ENCODE peak calls at places on chromosomes 7 and 10, in four cellular contexts. S is osteoblast, V is psoas muscle, K is cardiac fibroblast. R is an unnamed sample.

GRCh38 chr10:91294134-91294906 is 73.9 kb downstream of the PCGF5 start:
- DNase-seq in K (no peak), V (no peak), S (no peak), R (no peak)

GRCh38 chr7:51647931-51648351 is 331.3 kb upstream of the COBL start:
- DNase-seq in V (no peak), K (peak; percentile 28), S (no peak), R (no peak)

GRCh38 chr10:78181381-78182055 is 147.9 kb downstream of the RPS24 start:
- DNase-seq in K (no peak), S (peak; percentile 53), V (no peak), R (no peak)

GRCh38 chr10:90023950-90024349 is 322.6 kb downstream of the KIF20B start:
- DNase-seq in S (no peak), K (no peak), V (no peak), R (no peak)

GRCh38 chr10:49161411-49161997 is 26.7 kb downstream of the TMEM273 start:
- DNase-seq in S (peak; percentile 69), V (no peak), K (peak; percentile 68), R (no peak)

GRCh38 chr7:45564886-45565455 is 9.2 kb upstream of the ADCY1 start:
- DNase-seq in K (no peak), V (no peak), S (no peak), R (no peak)

GRCh38 chr10:116133641-116134040 is 139.4 kb downstream of the GFRA1 start:
- DNase-seq in S (no peak), V (no peak), K (no peak), R (no peak)

GRCh38 chr10:31426425-31426824 is 107.4 kb downstream of the ZEB1 start:
- DNase-seq in V (no peak), K (peak; percentile 91), S (peak; percentile 58), R (peak; percentile 36)

GRCh38 chr7:4960363-4960762 is 1.4 kb upstream of the MMD2 start:
- DNase-seq in V (no peak), K (no peak), S (peak; percentile 94), R (no peak)

GRCh38 chr10:125152646-125153368 is 7.6 kb downstream of the CTBP2 start:
- DNase-seq in S (peak; percentile 88), V (peak; percentile 84), K (no peak), R (no peak)

GRCh38 chr10:98295907-98296306 is 27.9 kb upstream of the LOXL4 start:
- DNase-seq in V (no peak), K (peak; percentile 2), S (no peak), R (peak; percentile 70)

GRCh38 chr10:49741108-49741995 is 20.8 kb downstream of the OGDHL start:
- DNase-seq in V (no peak), S (peak; percentile 66), K (peak; percentile 5), R (no peak)

GRCh38 chr7:42700376-42701327 is 211.2 kb downstream of the C7orf25 start:
- DNase-seq in K (no peak), V (no peak), S (no peak), R (no peak)

GRCh38 chr10:47033541-47034270 is 122.5 kb downstream of the PTPN20 start:
- DNase-seq in K (no peak), V (peak; percentile 22), S (peak; percentile 73), R (no peak)

GRCh38 chr7:47943676-47944474 is 4.4 kb downstream of the PKD1L1 start:
- DNase-seq in K (no peak), V (no peak), S (no peak), R (no peak)

GRCh38 chr7:69826283-69826682 is 228.0 kb downstream of the AUTS2 start:
- DNase-seq in S (no peak), K (no peak), V (no peak), R (no peak)

GRCh38 chr10:121684276-121684675 is 86.0 kb upstream of the FGFR2 start:
- DNase-seq in K (no peak), S (no peak), V (no peak), R (no peak)

GRCh38 chr10:104707602-104708160 is 66.6 kb downstream of the SORCS3 start:
- DNase-seq in K (no peak), V (no peak), S (no peak), R (no peak)

GRCh38 chr10:71770255-71770654 is 3.1 kb downstream of the VSIR start:
- DNase-seq in K (peak; percentile 75), S (peak; percentile 89), V (no peak), R (no peak)

GRCh38 chr7:105013283-105013817 is 655 bp upstream of the KMT2E start:
- DNase-seq in K (peak; percentile 95), S (peak; percentile 99), V (peak; percentile 99), R (peak; percentile 82)

GRCh38 chr7:100893318-100893895 is 2.3 kb downstream of the ACHE start:
- DNase-seq in V (no peak), K (no peak), S (peak; percentile 74), R (no peak)

GRCh38 chr7:17392846-17393245 is 94.4 kb downstream of the AHR start:
- DNase-seq in V (no peak), K (peak; percentile 90), S (peak; percentile 62), R (no peak)

GRCh38 chr7:152762056-152762455 is 2.5 kb downstream of the ACTR3B start:
- DNase-seq in S (peak; percentile 75), V (no peak), K (peak; percentile 48), R (no peak)

GRCh38 chr7:46534593-46535271 is 613.7 kb upstream of the IGFBP3 start:
- DNase-seq in S (no peak), V (no peak), K (peak; percentile 89), R (no peak)

GRCh38 chr7:155750255-155751125 is 61.8 kb downstream of the SHH start:
- DNase-seq in V (no peak), K (no peak), S (no peak), R (no peak)

GRCh38 chr7:124369310-124369709 is 336.4 kb upstream of the TMEM229A start:
- DNase-seq in K (no peak), S (no peak), V (no peak), R (no peak)

GRCh38 chr10:133210398-133211140 is 19.4 kb upstream of the UTF1 start:
- DNase-seq in S (no peak), V (no peak), K (no peak), R (no peak)

GRCh38 chr10:90167174-90168064 is 466.0 kb downstream of the KIF20B start:
- DNase-seq in V (no peak), K (peak; percentile 83), S (no peak), R (no peak)

GRCh38 chr10:10782603-10783002 is 235.1 kb upstream of the CELF2 start:
- DNase-seq in V (no peak), S (peak; percentile 39), K (peak; percentile 69), R (no peak)

GRCh38 chr10:62475531-62475930 is 101.4 kb downstream of the ZNF365 start:
- DNase-seq in V (no peak), K (no peak), S (peak; percentile 48), R (no peak)

GRCh38 chr10:83522881-83523386 is 616.4 kb upstream of the GHITM start:
- DNase-seq in V (no peak), S (no peak), K (peak; percentile 84), R (no peak)

GRCh38 chr7:82036146-82036886 is 266.5 kb upstream of the HGF start:
- DNase-seq in K (peak; percentile 95), S (no peak), V (no peak), R (no peak)

GRCh38 chr7:76352193-76352592 is 6.6 kb downstream of the YWHAG start:
- DNase-seq in S (no peak), V (peak; percentile 80), K (no peak), R (no peak)

GRCh38 chr10:6388261-6388893 is 185.6 kb downstream of the PFKFB3 start:
- DNase-seq in K (no peak), V (no peak), S (no peak), R (no peak)

GRCh38 chr7:130148561-130148960 is 56.6 kb downstream of the TMEM209 start:
- DNase-seq in K (no peak), V (no peak), S (peak; percentile 60), R (peak; percentile 85)

GRCh38 chr7:65239707-65240352 is 133.8 kb upstream of the ZNF92 start:
- DNase-seq in S (peak; percentile 81), K (no peak), V (no peak), R (peak; percentile 58)

GRCh38 chr10:34235164-34235832 is 579.8 kb downstream of the PARD3 start:
- DNase-seq in V (no peak), S (peak; percentile 68), K (peak; percentile 21), R (no peak)

GRCh38 chr10:111481271-111482073 is 404.6 kb downstream of the ADRA2A start:
- DNase-seq in K (peak; percentile 12), S (peak; percentile 36), V (no peak), R (no peak)

GRCh38 chr10:4051011-4051407 is 266.0 kb upstream of the KLF6 start:
- DNase-seq in K (peak; percentile 78), S (peak; percentile 82), V (no peak), R (no peak)